ENCODE peak calls at places on chromosome 3, in nine cellular contexts. I is heart left ventricle, A is tibial nerve, J is adipocyte, P is left ventricle myocardium inferior, F is right atrium auricular region, S is lower lobe of right lung, G is endothelial cell of umbilical vein, Q is tibial artery. Z is an unnamed sample.

GRCh38 chr3:61802772-61803171 is 241.4 kb downstream of the PTPRG start:
- DNase-seq in I (no peak), A (no peak), J (no peak), P (no peak), F (no peak), S (no peak), G (no peak), Q (no peak), Z (no peak)

GRCh38 chr3:127639173-127640030 is 10.4 kb downstream of the PODXL2 start:
- DNase-seq in I (no peak), A (no peak), J (peak; percentile 52), P (no peak), F (no peak), S (no peak), G (no peak), Q (no peak), Z (no peak)

GRCh38 chr3:67947808-67948508 is 293.5 kb upstream of the SUCLG2 start:
- DNase-seq in I (no peak), A (no peak), J (peak; percentile 8), P (no peak), F (no peak), S (no peak), G (no peak), Q (no peak), Z (peak; percentile 52)

GRCh38 chr3:43190682-43191081 is 84.8 kb upstream of the POMGNT2 start:
- DNase-seq in I (no peak), A (no peak), J (peak; percentile 63), P (no peak), F (no peak), S (no peak), G (peak; percentile 52), Q (no peak), Z (no peak)

GRCh38 chr3:119778811-119779210 is 3.1 kb upstream of the NR1I2 start:
- DNase-seq in I (no peak), A (no peak), J (no peak), P (no peak), F (no peak), S (no peak), G (no peak), Q (no peak), Z (no peak)

GRCh38 chr3:48034000-48034516 is 17.8 kb upstream of the MAP4 start:
- DNase-seq in I (no peak), A (no peak), J (peak; percentile 47), P (no peak), F (no peak), S (no peak), G (peak; percentile 66), Q (no peak), Z (no peak)

GRCh38 chr3:172635588-172635987 is 75.3 kb downstream of the NCEH1 start:
- DNase-seq in I (no peak), A (no peak), J (no peak), P (no peak), F (no peak), S (no peak), G (peak; percentile 45), Q (no peak), Z (no peak)

GRCh38 chr3:57985176-57985976 is 22.8 kb upstream of the FLNB start:
- DNase-seq in I (no peak), A (no peak), J (no peak), P (no peak), F (no peak), S (no peak), G (no peak), Q (no peak), Z (no peak)

GRCh38 chr3:130341388-130341787 is 4.1 kb upstream of the COL6A5 start:
- DNase-seq in I (no peak), A (no peak), J (no peak), P (no peak), F (no peak), S (no peak), G (no peak), Q (no peak), Z (no peak)

GRCh38 chr3:64214002-64214696 is 11.1 kb downstream of the PRICKLE2 start:
- DNase-seq in I (peak; percentile 87), A (peak; percentile 61), J (peak; percentile 40), P (peak; percentile 84), F (peak; percentile 69), S (peak; percentile 62), G (peak; percentile 83), Q (peak; percentile 85), Z (no peak)

GRCh38 chr3:95752199-95752598 is 1062.2 kb upstream of the EPHA6 start:
- DNase-seq in I (no peak), A (no peak), J (no peak), P (no peak), F (no peak), S (no peak), G (no peak), Q (no peak), Z (no peak)

GRCh38 chr3:22450785-22451400 is 699.9 kb upstream of the ZNF385D start:
- DNase-seq in I (no peak), A (peak; percentile 18), J (peak; percentile 41), P (no peak), F (no peak), S (no peak), G (no peak), Q (no peak), Z (no peak)

GRCh38 chr3:30319713-30320112 is 286.7 kb upstream of the TGFBR2 start:
- DNase-seq in I (no peak), A (no peak), J (peak; percentile 66), P (no peak), F (peak; percentile 68), S (no peak), G (peak; percentile 60), Q (no peak), Z (no peak)

GRCh38 chr3:120093923-120094775 is at the start of gene GSK3B:
- DNase-seq in I (peak; percentile 99), A (no peak), J (peak; percentile 91), P (peak; percentile 99), F (peak; percentile 70), S (peak; percentile 99), G (peak; percentile 100), Q (peak; percentile 87), Z (peak; percentile 69)

GRCh38 chr3:33096103-33096868 is 660 bp downstream of the GLB1 start:
- DNase-seq in I (peak; percentile 80), A (peak; percentile 24), J (peak; percentile 68), P (peak; percentile 60), F (no peak), S (peak; percentile 85), G (peak; percentile 38), Q (peak; percentile 73), Z (peak; percentile 27)

GRCh38 chr3:177810162-177810623 is 612.9 kb upstream of the TBL1XR1 start:
- DNase-seq in I (no peak), A (no peak), J (peak; percentile 96), P (no peak), F (no peak), S (no peak), G (peak; percentile 82), Q (no peak), Z (no peak)

GRCh38 chr3:82240322-82240721 is 478.9 kb upstream of the GBE1 start:
- DNase-seq in I (no peak), A (no peak), J (no peak), P (no peak), F (no peak), S (no peak), G (no peak), Q (no peak), Z (no peak)

GRCh38 chr3:22835041-22835440 is 368.1 kb upstream of the UBE2E2 start:
- DNase-seq in I (no peak), A (no peak), J (peak; percentile 30), P (no peak), F (no peak), S (no peak), G (no peak), Q (no peak), Z (no peak)

GRCh38 chr3:24407980-24408460 is 86.6 kb downstream of the THRB start:
- DNase-seq in I (no peak), A (no peak), J (no peak), P (no peak), F (no peak), S (no peak), G (no peak), Q (no peak), Z (no peak)

GRCh38 chr3:37694236-37694635 is 167.4 kb upstream of the CTDSPL start:
- DNase-seq in I (no peak), A (no peak), J (peak; percentile 7), P (no peak), F (peak; percentile 50), S (no peak), G (no peak), Q (peak; percentile 25), Z (no peak)

GRCh38 chr3:170542704-170543103 is 43.2 kb downstream of the SLC7A14 start:
- DNase-seq in I (no peak), A (no peak), J (peak; percentile 22), P (no peak), F (no peak), S (no peak), G (no peak), Q (no peak), Z (no peak)

GRCh38 chr3:175879417-175879816 is 1020.3 kb downstream of the NAALADL2 start:
- DNase-seq in I (no peak), A (no peak), J (no peak), P (no peak), F (no peak), S (no peak), G (no peak), Q (no peak), Z (no peak)

GRCh38 chr3:175890056-175890455 is 1030.9 kb downstream of the NAALADL2 start:
- DNase-seq in I (no peak), A (no peak), J (peak; percentile 66), P (no peak), F (no peak), S (no peak), G (no peak), Q (no peak), Z (no peak)

GRCh38 chr3:175885196-175885766 is 1026.1 kb downstream of the NAALADL2 start:
- DNase-seq in I (no peak), A (no peak), J (no peak), P (no peak), F (no peak), S (no peak), G (no peak), Q (no peak), Z (no peak)
- H3K9me3 ChIP-seq in I (no peaks in the 10 kb centered on the region), A (no peaks in the 10 kb centered on the region), J (peaks cover 6% of the 10 kb centered on the region), P (peaks cover 9% of the 10 kb centered on the region), F (no peaks in the 10 kb centered on the region), S (no peaks in the 10 kb centered on the region), G (peaks cover 2% of the 10 kb centered on the region), Q (no peaks in the 10 kb centered on the region), Z (no peaks in the 10 kb centered on the region)

GRCh38 chr3:141407817-141408216 is 39.5 kb downstream of the ZBTB38 start:
- DNase-seq in I (no peak), A (no peak), J (peak; percentile 15), P (no peak), F (no peak), S (no peak), G (no peak), Q (no peak), Z (no peak)
- H3K4me1 ChIP-seq in I (peaks cover 41% of the 10 kb centered on the region), A (peaks cover 18% of the 10 kb centered on the region), J (peaks cover 84% of the 10 kb centered on the region), P (peaks cover 100% of the 10 kb centered on the region), F (no peaks in the 10 kb centered on the region), S (peaks cover 94% of the 10 kb centered on the region), G (peaks cover 80% of the 10 kb centered on the region), Q (peaks cover 91% of the 10 kb centered on the region), Z (peaks cover 27% of the 10 kb centered on the region)

GRCh38 chr3:118468801-118469200 is 565.8 kb downstream of the IGSF11 start:
- DNase-seq in I (no peak), A (no peak), J (no peak), P (no peak), F (no peak), S (no peak), G (no peak), Q (no peak), Z (no peak)
- H3K4me3 ChIP-seq in I (no peak overlapping the region), A (no peak overlapping the region), J (no peak overlapping the region), P (no peak overlapping the region), F (no peak overlapping the region), S (no peak overlapping the region), G (no peak overlapping the region), Q (no peak overlapping the region), Z (no peak overlapping the region)

GRCh38 chr3:13902648-13903238 is 22.9 kb upstream of the WNT7A start:
- DNase-seq in I (no peak), A (no peak), J (no peak), P (no peak), F (no peak), S (no peak), G (no peak), Q (no peak), Z (no peak)
- H3K9me3 ChIP-seq in I (peaks cover 20% of the 10 kb centered on the region), A (peaks cover 38% of the 10 kb centered on the region), J (peaks cover 97% of the 10 kb centered on the region), P (peaks cover 84% of the 10 kb centered on the region), F (peaks cover 82% of the 10 kb centered on the region), S (peaks cover 70% of the 10 kb centered on the region), G (no peaks in the 10 kb centered on the region), Q (peaks cover 25% of the 10 kb centered on the region), Z (peaks cover 48% of the 10 kb centered on the region)

Z was measured in effector memory CD4-positive, alpha-beta T cell.